ENCODE peak calls at places on chromosomes 7 and 10, in nine cellular contexts. Q is HL-60, F is breast epithelium, N is GM23248, S is sigmoid colon, G is Karpas-422, C is uterus, O is aorta, A is left ventricle myocardium inferior. R is an unnamed sample. For H3K27me3, the result is how much of the 10 kb centered on the place peaks cover.

GRCh38 chr10:33100996-33101747 is 143.1 kb upstream of the ITGB1 start:
- DNase-seq in N (no peak), Q (no peak), F (no peak), G (no peak), C (no peak), S (no peak), A (no peak), O (no peak), R (no peak)

GRCh38 chr10:122475130-122475529 is 13.8 kb downstream of the HTRA1 start:
- DNase-seq in Q (no peak), O (peak), N (peak), C (peak), S (peak), A (peak), G (no peak), F (no peak), R (peak)

GRCh38 chr10:87608756-87609155 is 50.9 kb upstream of the PAPSS2 start:
- DNase-seq in F (no peak), O (no peak), G (peak), N (no peak), S (no peak), Q (no peak), A (no peak), C (no peak), R (no peak)

GRCh38 chr10:4725917-4726606 is 99.9 kb upstream of the AKR1E2 start:
- DNase-seq in G (no peak), Q (no peak), F (no peak), O (no peak), S (no peak), N (peak), C (no peak), A (no peak), R (no peak)

GRCh38 chr10:62264702-62265436 is 3.8 kb downstream of the RTKN2 start:
- DNase-seq in G (peak), C (no peak), F (no peak), N (peak), S (no peak), A (no peak), Q (peak), O (no peak), R (no peak)

GRCh38 chr10:31816318-31816717 is 112.3 kb downstream of the ARHGAP12 start:
- DNase-seq in S (no peak), O (no peak), F (no peak), N (peak), C (no peak), Q (no peak), A (no peak), G (no peak), R (no peak)

GRCh38 chr7:25656581-25657026 is 428.3 kb upstream of the NPVF start:
- DNase-seq in Q (no peak), S (no peak), G (no peak), N (peak), C (no peak), F (no peak), A (no peak), O (no peak), R (no peak)

GRCh38 chr10:119896061-119896655 is 3.6 kb downstream of the SEC23IP start:
- DNase-seq in N (peak), F (no peak), G (no peak), O (no peak), Q (peak), A (no peak), S (no peak), C (no peak), R (no peak)

GRCh38 chr7:1546909-1547776 is 8.9 kb downstream of the TMEM184A start:
- DNase-seq in G (no peak), Q (no peak), F (no peak), N (no peak), S (no peak), C (no peak), A (no peak), O (no peak), R (no peak)

GRCh38 chr10:93413252-93413689 is 68.9 kb downstream of the MYOF start:
- DNase-seq in A (no peak), G (no peak), O (no peak), S (no peak), C (no peak), N (peak), F (no peak), Q (peak), R (no peak)

GRCh38 chr10:114044251-114045070 is 795 bp downstream of the ADRB1 start:
- DNase-seq in Q (no peak), S (no peak), N (no peak), F (no peak), G (no peak), C (no peak), O (no peak), A (peak), R (no peak)

GRCh38 chr10:93554760-93555432 is 11.6 kb upstream of the FFAR4 start:
- DNase-seq in G (peak), A (peak), F (peak), Q (peak), S (no peak), O (peak), N (peak), C (no peak), R (no peak)

GRCh38 chr7:6444516-6445269 is 3.1 kb downstream of the DAGLB start:
- DNase-seq in S (no peak), O (no peak), A (no peak), Q (no peak), G (no peak), C (no peak), N (no peak), F (no peak), R (no peak)

GRCh38 chr10:88838766-88839165 is 12.9 kb downstream of the ANKRD22 start:
- DNase-seq in G (no peak), S (no peak), Q (no peak), C (no peak), N (no peak), O (no peak), A (no peak), F (no peak), R (no peak)

GRCh38 chr10:34815174-34816066 is at the start of gene PARD3:
- DNase-seq in N (peak), Q (no peak), C (peak), A (peak), F (no peak), O (peak), S (peak), G (no peak), R (peak)

GRCh38 chr10:91838199-91838598 is 40.0 kb downstream of the TNKS2 start:
- DNase-seq in C (no peak), A (no peak), S (no peak), G (no peak), Q (no peak), O (no peak), N (no peak), F (no peak), R (no peak)

GRCh38 chr10:22340362-22341189 is 4.7 kb upstream of the SPAG6 start:
- DNase-seq in O (peak), F (no peak), A (peak), C (peak), N (peak), S (peak), Q (no peak), G (peak), R (peak)

GRCh38 chr10:50636576-50636975 is 12.8 kb upstream of the SGMS1 start:
- DNase-seq in A (no peak), Q (no peak), O (no peak), C (no peak), S (no peak), G (no peak), F (no peak), N (no peak), R (no peak)
- H3K27me3 ChIP-seq in A (under half), Q (under half), O (under half), C (under half), S (under half), G (under half), F (under half), N (under half), R (under half)

GRCh38 chr10:79049931-79050895 is 18.6 kb upstream of the ZMIZ1 start:
- DNase-seq in O (peak), G (no peak), Q (no peak), S (peak), N (peak), F (peak), C (peak), A (peak), R (no peak)

GRCh38 chr10:79046991-79047874 is 21.5 kb upstream of the ZMIZ1 start:
- DNase-seq in N (no peak), A (peak), C (peak), S (peak), O (peak), G (no peak), F (peak), Q (no peak), R (no peak)

GRCh38 chr10:79046326-79046725 is 22.4 kb upstream of the ZMIZ1 start:
- DNase-seq in N (no peak), S (peak), C (no peak), O (peak), Q (no peak), G (no peak), A (peak), F (peak), R (no peak)

GRCh38 chr10:79048639-79049550 is 19.9 kb upstream of the ZMIZ1 start:
- DNase-seq in S (peak), C (peak), F (peak), A (peak), G (no peak), N (no peak), Q (no peak), O (peak), R (no peak)

DNA sequence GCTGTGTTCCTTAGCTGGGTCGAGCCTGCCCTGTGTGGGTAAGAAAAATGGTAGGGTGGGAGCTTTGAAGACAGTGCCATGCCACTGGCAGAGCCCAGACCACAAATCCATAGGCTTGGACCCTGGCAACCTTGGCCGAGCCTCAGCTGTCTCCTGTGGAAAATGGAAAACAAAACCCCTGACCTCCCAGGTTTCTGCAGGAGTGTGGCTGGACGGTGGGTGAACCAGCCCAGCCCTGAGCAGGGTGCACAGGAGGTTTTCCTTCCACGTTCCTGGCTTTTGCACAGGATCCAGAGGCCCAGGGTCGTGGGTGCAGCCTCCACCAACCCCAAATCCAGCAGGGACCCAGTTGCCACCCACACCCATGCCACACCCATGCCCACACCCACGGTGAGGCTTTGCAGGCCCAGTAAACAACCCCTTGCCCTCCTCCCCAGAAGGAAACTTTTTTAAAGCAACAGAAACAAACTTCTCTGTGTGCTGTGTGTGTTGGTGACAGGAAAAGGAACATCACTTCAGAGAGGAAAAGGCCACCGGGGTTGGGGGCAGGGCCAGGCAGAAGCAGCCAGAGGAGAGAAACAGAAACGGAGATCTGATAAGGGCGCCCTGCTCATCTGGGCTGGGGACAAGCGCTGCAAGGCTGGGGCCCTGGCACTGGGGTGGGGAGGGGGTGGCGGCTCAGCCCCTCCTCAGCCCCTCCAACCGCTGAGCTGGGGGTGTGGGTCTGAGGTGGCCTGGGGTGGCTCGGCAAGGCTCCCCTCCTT is 20.7 kb upstream of the ZMIZ1 start:
- DNase-seq in S (peak), F (peak), O (peak), Q (no peak), A (peak), G (no peak), C (peak), N (no peak), R (no peak)
- H3K27ac ChIP-seq in S (no peak), F (no peak), O (no peak), Q (peak), A (peak), G (no peak), C (no peak), N (no peak), R (no peak)

GRCh38 chr10:97180367-97180763 is 5.4 kb downstream of the SLIT1 start:
- DNase-seq in N (no peak), F (peak), A (no peak), C (no peak), G (no peak), S (no peak), Q (no peak), O (peak), R (no peak)
- H3K27me3 ChIP-seq in N (half or more), F (under half), A (half or more), C (under half), G (under half), S (under half), Q (half or more), O (under half), R (under half)

GRCh38 chr7:17405786-17406185 is 107.3 kb downstream of the AHR start:
- DNase-seq in C (no peak), A (no peak), O (no peak), F (no peak), Q (peak), G (no peak), S (no peak), N (peak), R (no peak)
- H3K27ac ChIP-seq in C (no peak), A (no peak), O (no peak), F (peak), Q (no peak), G (no peak), S (no peak), N (peak), R (no peak)

GRCh38 chr7:111224354-111225231 is 133.7 kb downstream of the LRRN3 start:
- DNase-seq in A (no peak), O (no peak), N (peak), Q (no peak), S (no peak), C (no peak), F (no peak), G (no peak), R (no peak)
- H3K27me3 ChIP-seq in A (under half), O (under half), N (under half), Q (under half), S (under half), C (under half), F (under half), G (under half), R (under half)

DNA sequence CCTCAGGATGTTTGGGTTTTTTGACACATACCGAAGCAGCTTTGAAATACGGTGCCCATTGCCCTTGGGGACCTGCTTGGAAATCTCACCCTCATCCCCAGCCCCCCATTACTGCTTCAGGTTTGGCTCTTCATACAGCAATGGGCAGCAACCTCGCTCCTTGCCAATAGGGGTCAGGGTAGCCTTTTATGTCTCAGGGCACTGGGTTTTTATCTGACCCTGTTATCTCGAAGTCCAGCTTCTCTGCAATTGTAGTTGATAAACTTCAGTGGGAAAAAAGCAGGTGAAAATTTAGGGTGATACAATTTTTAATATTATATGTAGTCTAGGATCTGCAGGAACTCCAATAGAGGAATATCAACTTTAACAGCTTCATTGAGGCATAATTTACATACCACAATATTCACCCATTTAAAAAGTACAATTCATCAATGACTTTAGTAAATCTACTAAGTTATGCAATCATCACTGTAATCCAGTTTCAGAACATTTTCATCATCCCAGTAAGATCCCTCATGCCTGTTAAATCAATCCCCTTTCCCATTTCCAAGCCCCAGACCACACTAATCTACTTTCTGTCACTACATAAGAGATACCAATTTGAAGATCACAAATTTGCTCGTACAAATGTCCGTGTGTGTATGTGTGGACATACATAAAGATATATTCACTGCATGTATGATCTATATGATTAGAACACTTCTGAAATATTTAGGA is 386.2 kb downstream of the KCNMA1 start:
- DNase-seq in O (no peak), Q (no peak), S (no peak), C (no peak), N (peak), G (peak), A (no peak), F (no peak), R (no peak)
- H3K27ac ChIP-seq in O (no peak), Q (no peak), S (no peak), C (peak), N (no peak), G (no peak), A (no peak), F (no peak), R (no peak)

DNA sequence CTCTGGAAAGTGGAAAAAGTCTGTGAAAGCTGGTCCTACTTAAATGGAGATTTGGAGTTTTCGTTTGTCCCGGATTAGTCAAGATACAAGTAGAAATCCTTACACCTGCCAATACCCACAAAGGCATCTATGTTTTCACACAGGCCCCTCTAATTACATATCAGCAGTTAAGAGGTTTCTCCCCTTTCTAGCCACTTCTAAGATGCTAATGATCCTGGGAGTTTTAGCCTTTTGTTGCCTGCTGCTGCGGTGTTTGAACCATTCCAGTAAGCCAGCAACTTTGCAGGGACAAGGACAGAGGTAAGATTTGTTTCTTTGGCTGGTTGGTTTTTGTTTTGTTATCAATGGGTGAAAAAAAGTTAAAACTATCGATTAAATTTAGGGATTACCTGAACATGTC is 5.8 kb upstream of the C1QL3 start:
- DNase-seq in C (no peak), G (no peak), N (no peak), O (no peak), Q (no peak), F (no peak), A (no peak), S (no peak), R (no peak)
- H3K27me3 ChIP-seq in C (under half), G (under half), N (under half), O (under half), Q (under half), F (under half), A (under half), S (under half), R (under half)

GRCh38 chr10:74047871-74048270 is 50.0 kb downstream of the VCL start:
- DNase-seq in G (peak), A (no peak), C (no peak), N (peak), F (no peak), S (no peak), O (no peak), Q (no peak), R (peak)

GRCh38 chr10:74048433-74048832 is 50.5 kb downstream of the VCL start:
- DNase-seq in A (no peak), C (no peak), Q (no peak), N (no peak), O (no peak), F (no peak), G (no peak), S (no peak), R (no peak)

GRCh38 chr10:74049995-74050394 is 52.1 kb downstream of the VCL start:
- DNase-seq in S (no peak), A (no peak), Q (no peak), F (no peak), G (no peak), C (no peak), N (no peak), O (no peak), R (no peak)

GRCh38 chr10:74044419-74044818 is 46.5 kb downstream of the VCL start:
- DNase-seq in G (no peak), S (no peak), A (no peak), N (no peak), C (no peak), F (no peak), O (no peak), Q (no peak), R (no peak)

GRCh38 chr10:74047304-74047703 is 49.4 kb downstream of the VCL start:
- DNase-seq in C (no peak), O (no peak), G (no peak), A (no peak), S (no peak), N (peak), Q (no peak), F (no peak), R (no peak)
- H3K27ac ChIP-seq in C (no peak), O (no peak), G (peak), A (peak), S (peak), N (peak), Q (peak), F (no peak), R (peak)

DNA sequence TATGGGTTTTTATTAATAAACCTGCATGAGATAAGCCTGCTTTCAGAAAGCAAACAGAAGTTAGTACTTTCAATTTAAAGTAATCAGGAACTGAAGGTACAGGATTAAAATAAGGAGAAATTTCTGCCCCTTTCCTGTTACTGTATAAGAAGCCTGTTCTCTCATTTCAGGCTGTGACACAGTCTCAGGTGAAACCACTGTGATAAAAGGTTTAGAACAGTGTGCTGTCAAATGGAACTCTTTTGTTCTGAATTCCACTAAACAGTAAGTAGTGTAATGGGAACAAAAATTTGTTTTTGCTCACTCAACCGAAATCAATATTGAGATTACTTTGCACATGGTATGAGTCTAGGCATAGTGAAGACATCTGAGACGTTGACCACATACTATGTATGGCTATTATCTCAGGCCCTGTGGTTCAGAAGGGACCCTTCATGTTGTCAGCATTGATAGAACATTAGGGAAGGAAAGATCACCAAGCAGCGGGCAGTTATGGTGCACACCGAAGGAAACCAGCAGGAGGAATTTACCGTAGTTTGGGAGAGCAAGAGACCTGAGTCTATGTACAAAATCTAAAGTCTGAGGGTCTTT is 14.9 kb downstream of the HEPACAM2 start:
- DNase-seq in G (no peak), Q (no peak), O (no peak), N (no peak), F (no peak), S (no peak), A (no peak), C (no peak), R (no peak)
- H3K27me3 ChIP-seq in G (under half), Q (under half), O (under half), N (half or more), F (under half), S (under half), A (under half), C (under half), R (under half)

R was measured in gastrocnemius medialis.